ENCODE peak calls at places on chromosomes 3 and 15, in ten cellular contexts. B, A, Z, X, C, L, K, I, V and P are unnamed samples.

GRCh38 chr3:160473233-160473632 is 23.6 kb upstream of the TRIM59 start:
- DNase-seq in A (no peak), K (no peak), Z (peak; percentile 86), B (no peak), C (no peak), I (no peak), L (peak; percentile 33), X (no peak), V (no peak), P (no peak)

GRCh38 chr3:182294256-182294655 is 499.0 kb upstream of the ATP11B start:
- DNase-seq in L (peak; percentile 32), A (no peak), V (no peak), Z (peak; percentile 71), I (no peak), B (no peak), K (no peak), X (no peak), C (no peak), P (no peak)

GRCh38 chr3:146072061-146072460 is 88.9 kb downstream of the PLOD2 start:
- DNase-seq in V (no peak), B (no peak), Z (no peak), I (no peak), C (no peak), X (no peak), K (no peak), A (no peak), L (no peak), P (no peak)

GRCh38 chr15:84981711-84982300 is at the start of gene PDE8A:
- DNase-seq in X (peak; percentile 29), V (peak; percentile 69), C (peak; percentile 63), B (no peak), A (peak; percentile 26), I (peak; percentile 63), K (peak; percentile 57), L (peak; percentile 40), Z (no peak), P (peak; percentile 45)

GRCh38 chr3:61666615-61667320 is 105.4 kb downstream of the PTPRG start:
- DNase-seq in A (no peak), L (no peak), C (no peak), I (no peak), B (no peak), V (no peak), Z (no peak), K (no peak), X (no peak), P (no peak)

GRCh38 chr3:116340680-116341216 is 104.5 kb downstream of the LSAMP start:
- DNase-seq in X (no peak), C (no peak), Z (no peak), K (no peak), L (no peak), V (peak; percentile 3), I (no peak), A (no peak), B (no peak), P (no peak)

GRCh38 chr3:170222647-170223541 is 670 bp downstream of the PRKCI start:
- DNase-seq in V (peak; percentile 53), X (no peak), Z (no peak), A (peak; percentile 28), I (peak; percentile 69), L (peak; percentile 48), B (peak; percentile 32), K (peak; percentile 54), C (peak; percentile 51), P (peak; percentile 60)

GRCh38 chr3:25558796-25559195 is 105.9 kb downstream of the TOP2B start:
- DNase-seq in V (no peak), I (no peak), L (no peak), B (no peak), A (no peak), X (no peak), C (no peak), K (no peak), Z (no peak), P (no peak)

GRCh38 chr3:96027718-96028117 is 786.7 kb upstream of the EPHA6 start:
- DNase-seq in B (no peak), K (no peak), L (no peak), X (no peak), C (no peak), V (no peak), I (no peak), A (no peak), Z (no peak), P (no peak)

GRCh38 chr3:196604548-196604947 is 34.9 kb upstream of the NRROS start:
- DNase-seq in Z (no peak), I (no peak), A (no peak), L (no peak), C (no peak), K (no peak), V (no peak), X (no peak), B (no peak), P (no peak)

GRCh38 chr15:77118787-77119410 is 48.0 kb upstream of the TSPAN3 start:
- DNase-seq in X (no peak), V (peak; percentile 76), I (peak; percentile 64), B (no peak), C (peak; percentile 38), Z (no peak), L (peak; percentile 68), K (peak; percentile 80), A (peak; percentile 42), P (no peak)

GRCh38 chr15:72491768-72492167 is 17.6 kb downstream of the ARIH1 start:
- DNase-seq in B (no peak), Z (peak; percentile 44), L (peak; percentile 72), K (peak; percentile 23), X (no peak), A (no peak), V (no peak), C (no peak), I (peak; percentile 43), P (no peak)

GRCh38 chr3:44041726-44042125 is 200.0 kb upstream of the TOPAZ1 start:
- DNase-seq in B (no peak), K (no peak), C (no peak), I (no peak), A (no peak), V (no peak), X (no peak), L (no peak), Z (no peak), P (no peak)

GRCh38 chr15:63948971-63949370 is 97.3 kb downstream of the DAPK2 start:
- DNase-seq in C (no peak), V (no peak), K (no peak), B (no peak), A (no peak), X (no peak), I (no peak), Z (no peak), L (no peak), P (no peak)

GRCh38 chr15:63950911-63951481 is 95.3 kb downstream of the DAPK2 start:
- DNase-seq in B (no peak), X (no peak), K (peak; percentile 12), I (no peak), A (no peak), C (no peak), V (no peak), Z (peak; percentile 86), L (peak; percentile 75), P (no peak)

GRCh38 chr15:63947228-63947627 is 99.1 kb downstream of the DAPK2 start:
- DNase-seq in L (no peak), K (no peak), V (no peak), Z (no peak), A (no peak), I (no peak), X (no peak), B (no peak), C (no peak), P (no peak)

GRCh38 chr15:63946524-63947065 is 99.7 kb downstream of the DAPK2 start:
- DNase-seq in Z (no peak), K (no peak), C (no peak), L (no peak), A (no peak), I (no peak), X (no peak), B (no peak), V (no peak), P (no peak)

GRCh38 chr15:63948436-63948835 is 97.8 kb downstream of the DAPK2 start:
- DNase-seq in I (no peak), B (no peak), X (no peak), A (no peak), Z (no peak), V (no peak), L (no peak), K (no peak), C (no peak), P (no peak)
- TF ChIP-seq CTCF in I (no peak), B (no peak), X (no peak), A (no peak), Z (no peak), V (no peak), L (no peak), K (no peak), C (no peak), P (no peak)

GRCh38 chr15:60076055-60076454 is 71.9 kb downstream of the FOXB1 start:
- DNase-seq in K (no peak), Z (no peak), A (no peak), I (no peak), B (no peak), V (no peak), L (no peak), X (no peak), C (no peak), P (no peak)

GRCh38 chr15:60079210-60079609 is 75.1 kb downstream of the FOXB1 start:
- DNase-seq in A (no peak), K (no peak), Z (no peak), I (no peak), B (no peak), C (no peak), L (peak; percentile 26), X (no peak), V (no peak), P (no peak)

GRCh38 chr15:60074181-60074885 is 70.2 kb downstream of the FOXB1 start:
- DNase-seq in X (no peak), A (peak; percentile 43), K (peak; percentile 30), Z (no peak), I (no peak), V (no peak), L (peak; percentile 63), C (no peak), B (peak; percentile 32), P (no peak)

GRCh38 chr15:60077581-60078359 is 73.7 kb downstream of the FOXB1 start:
- DNase-seq in L (no peak), B (no peak), A (no peak), V (no peak), Z (no peak), K (no peak), C (no peak), I (no peak), X (no peak), P (no peak)

GRCh38 chr15:60076582-60077263 is 72.6 kb downstream of the FOXB1 start:
- DNase-seq in C (no peak), K (no peak), Z (no peak), I (no peak), A (no peak), V (no peak), L (no peak), B (no peak), X (no peak), P (no peak)
- TF ChIP-seq CTCF in C (no peak), K (no peak), Z (no peak), I (no peak), A (no peak), V (no peak), L (no peak), B (no peak), X (no peak), P (no peak)

GRCh38 chr3:10423171-10423882 is 82.1 kb downstream of the ATP2B2 start:
- DNase-seq in X (no peak), I (no peak), Z (no peak), L (no peak), C (no peak), V (no peak), B (no peak), K (no peak), A (no peak), P (no peak)
- TF ChIP-seq CTCF in X (no peak), I (no peak), Z (no peak), L (no peak), C (no peak), V (no peak), B (no peak), K (no peak), A (no peak), P (no peak)

GRCh38 chr3:73009750-73010149 is 13.1 kb downstream of the PPP4R2 start:
- DNase-seq in L (no peak), K (no peak), V (no peak), C (no peak), B (no peak), A (no peak), Z (no peak), X (no peak), I (no peak), P (no peak)
- TF ChIP-seq CTCF in L (no peak), K (no peak), V (no peak), C (no peak), B (no peak), A (no peak), Z (no peak), X (no peak), I (no peak), P (no peak)